ENCODE peak calls at places on chromosomes 4 and X, in ten cellular contexts. V, R, I, Q, A, E, S, G, W and M are unnamed samples.

GRCh38 chr4:53682196-53682595 is 90.9 kb upstream of the LNX1 start:
- DNase-seq in R (no peak), I (no peak), S (peak), W (no peak), E (no peak), G (no peak), V (no peak), Q (no peak), A (no peak), M (no peak)

GRCh38 chr4:7146059-7146763 is 46.1 kb upstream of the SORCS2 start:
- DNase-seq in W (no peak), A (no peak), Q (no peak), I (no peak), G (no peak), S (no peak), E (no peak), R (no peak), V (no peak), M (no peak)

GRCh38 chr4:24076811-24077210 is 187.0 kb upstream of the PPARGC1A start:
- DNase-seq in I (no peak), E (no peak), V (no peak), Q (no peak), R (no peak), A (no peak), W (no peak), S (no peak), G (no peak), M (no peak)

GRCh38 chr4:180861651-180862050 is 1381.6 kb upstream of the TENM3 start:
- DNase-seq in G (no peak), A (no peak), V (no peak), E (no peak), W (no peak), I (no peak), Q (no peak), R (no peak), S (no peak), M (no peak)

GRCh38 chrX:332496-332860 is 13.9 kb upstream of the GTPBP6 start:
- DNase-seq in W (peak), G (peak), R (no peak), S (no peak), A (no peak), Q (no peak), E (no peak), I (no peak), V (no peak), M (no peak)

GRCh38 chrX:153599192-153600031 is 473 bp upstream of the CCNQ start:
- DNase-seq in A (peak), Q (peak), G (peak), W (peak), I (peak), S (peak), R (peak), E (peak), V (peak), M (peak)

GRCh38 chrX:53440631-53441517 is 6.7 kb upstream of the HSD17B10 start:
- DNase-seq in Q (no peak), A (peak), G (peak), E (no peak), V (peak), I (peak), S (peak), R (no peak), W (peak), M (no peak)

GRCh38 chrX:155035688-155036087 is 9.0 kb downstream of the FUNDC2 start:
- DNase-seq in W (no peak), R (no peak), I (no peak), E (no peak), V (no peak), Q (no peak), A (no peak), G (no peak), S (no peak), M (no peak)

GRCh38 chr4:70632028-70632427 is 3.5 kb downstream of the ENAM start:
- DNase-seq in A (no peak), R (no peak), W (no peak), S (peak), V (no peak), E (no peak), I (no peak), Q (no peak), G (no peak), M (no peak)

GRCh38 chr4:61950625-61951024 is 750.5 kb downstream of the ADGRL3 start:
- DNase-seq in Q (no peak), G (no peak), S (no peak), V (no peak), A (no peak), W (no peak), I (no peak), E (no peak), R (peak), M (no peak)

GRCh38 chr4:170137466-170137865 is 47.7 kb upstream of the AADAT start:
- DNase-seq in A (no peak), G (no peak), S (no peak), Q (peak), R (no peak), I (no peak), E (no peak), V (no peak), W (no peak), M (no peak)

GRCh38 chr4:64489628-64490027 is 80.4 kb upstream of the TECRL start:
- DNase-seq in A (no peak), S (no peak), E (no peak), W (no peak), G (no peak), V (no peak), Q (no peak), I (no peak), R (no peak), M (no peak)

GRCh38 chrX:123740006-123740405 is 7.2 kb upstream of the THOC2 start:
- DNase-seq in Q (no peak), I (no peak), A (no peak), R (no peak), E (no peak), V (no peak), S (no peak), G (no peak), W (no peak), M (no peak)

GRCh38 chrX:72050011-72050410 is 81.7 kb downstream of the RTL5 start:
- DNase-seq in R (no peak), V (no peak), G (no peak), I (no peak), E (no peak), A (no peak), W (no peak), Q (no peak), S (peak), M (no peak)

GRCh38 chr4:10738826-10739489 is 54.4 kb upstream of the CLNK start:
- DNase-seq in R (no peak), G (no peak), A (no peak), Q (no peak), S (no peak), I (no peak), E (no peak), W (no peak), V (no peak), M (no peak)

GRCh38 chr4:1783011-1783410 is 10.1 kb upstream of the FGFR3 start:
- DNase-seq in Q (no peak), W (no peak), I (no peak), V (no peak), E (no peak), S (no peak), A (no peak), R (no peak), G (no peak), M (no peak)

GRCh38 chrX:46574337-46574940 is 874 bp downstream of the CHST7 start:
- DNase-seq in S (no peak), R (peak), Q (no peak), V (peak), G (peak), I (no peak), A (no peak), E (no peak), W (no peak), M (peak)

GRCh38 chrX:47697171-47697570 is 38.2 kb upstream of the UXT start:
- DNase-seq in E (no peak), V (no peak), Q (no peak), R (no peak), I (no peak), S (no peak), A (peak), G (no peak), W (no peak), M (no peak)

GRCh38 chrX:18931972-18932371 is 51.9 kb downstream of the PHKA2 start:
- DNase-seq in A (peak), Q (peak), W (no peak), S (peak), G (no peak), V (peak), I (no peak), E (peak), R (peak), M (no peak)
- TF ChIP-seq CTCF in A (no peak), Q (peak), W (peak), S (peak), G (no peak), V (peak), I (no peak), E (peak), R (no peak), M (peak)

GRCh38 chr4:57190651-57191481 is 80.7 kb upstream of the IGFBP7 start:
- DNase-seq in E (peak), Q (peak), V (peak), W (no peak), S (peak), G (no peak), I (peak), R (peak), A (peak), M (peak)
- TF ChIP-seq CTCF in E (peak), Q (peak), V (peak), W (peak), S (peak), G (no peak), I (no peak), R (peak), A (peak), M (peak)

GRCh38 chr4:153161599-153161971 is 42.7 kb upstream of the TRIM2 start:
- DNase-seq in I (no peak), S (peak), Q (no peak), R (no peak), G (no peak), A (no peak), V (peak), W (no peak), E (no peak), M (no peak)
- TF ChIP-seq CTCF in I (no peak), S (no peak), Q (no peak), R (no peak), G (no peak), A (no peak), V (no peak), W (no peak), E (no peak), M (no peak)

DNA sequence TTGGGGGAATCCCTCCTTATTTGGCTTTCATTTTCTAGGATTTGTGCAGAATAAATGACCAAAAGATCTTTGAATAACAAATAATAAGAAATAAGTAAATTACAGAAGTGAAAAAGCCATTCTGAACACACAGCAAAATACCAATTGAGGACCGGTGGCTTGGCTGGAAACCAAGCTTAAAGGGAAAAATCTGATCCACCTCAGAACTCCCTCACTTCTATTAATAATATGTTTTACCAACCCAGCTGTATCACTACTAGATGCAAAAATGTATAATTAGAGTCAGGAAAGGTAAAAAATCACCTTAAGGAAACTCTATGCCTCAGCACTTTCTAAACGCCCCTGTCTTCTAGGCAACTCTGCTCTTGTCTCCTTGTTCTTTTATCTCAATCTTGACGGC is 77.3 kb downstream of the TSPAN5 start:
- DNase-seq in S (no peak), A (no peak), G (no peak), I (no peak), W (no peak), V (no peak), Q (no peak), R (no peak), E (no peak), M (no peak)
- TF ChIP-seq CTCF in S (no peak), A (no peak), G (no peak), I (no peak), W (no peak), V (no peak), Q (no peak), R (no peak), E (no peak), M (no peak)

GRCh38 chrX:12080265-12080664 is 58.0 kb upstream of the FRMPD4 start:
- DNase-seq in R (no peak), G (no peak), A (no peak), V (peak), Q (peak), I (no peak), E (peak), S (peak), W (no peak), M (no peak)
- TF ChIP-seq CTCF in R (peak), G (no peak), A (no peak), V (peak), Q (peak), I (peak), E (peak), S (peak), W (peak), M (peak)

GRCh38 chr4:166092797-166093196 is 219.8 kb downstream of the TLL1 start:
- DNase-seq in V (no peak), E (no peak), S (no peak), G (no peak), Q (no peak), I (no peak), A (no peak), W (no peak), R (no peak), M (no peak)
- TF ChIP-seq CTCF in V (no peak), E (no peak), S (no peak), G (no peak), Q (no peak), I (no peak), A (no peak), W (no peak), R (no peak), M (no peak)

GRCh38 chr4:5822617-5823016 is 70.3 kb downstream of the CRMP1 start:
- DNase-seq in V (no peak), E (no peak), S (no peak), A (no peak), W (no peak), Q (no peak), I (no peak), R (no peak), G (no peak), M (no peak)

GRCh38 chr4:5824635-5825034 is 68.3 kb downstream of the CRMP1 start:
- DNase-seq in G (no peak), V (peak), I (no peak), E (peak), A (no peak), W (no peak), S (peak), R (peak), Q (peak), M (peak)

GRCh38 chr4:5823542-5824211 is 69.2 kb downstream of the CRMP1 start:
- DNase-seq in W (no peak), R (no peak), G (no peak), S (no peak), Q (no peak), V (no peak), E (no peak), A (no peak), I (no peak), M (no peak)

GRCh38 chr4:5824227-5824626 is 68.7 kb downstream of the CRMP1 start:
- DNase-seq in V (no peak), W (no peak), A (no peak), G (no peak), Q (no peak), E (no peak), S (no peak), I (no peak), R (no peak), M (no peak)

GRCh38 chr4:5821665-5822358 is 71.1 kb downstream of the CRMP1 start:
- DNase-seq in G (no peak), I (no peak), S (no peak), Q (peak), A (no peak), E (no peak), V (peak), W (no peak), R (peak), M (peak)
- TF ChIP-seq CTCF in G (peak), I (no peak), S (peak), Q (peak), A (no peak), E (peak), V (peak), W (peak), R (peak), M (peak)

DNA sequence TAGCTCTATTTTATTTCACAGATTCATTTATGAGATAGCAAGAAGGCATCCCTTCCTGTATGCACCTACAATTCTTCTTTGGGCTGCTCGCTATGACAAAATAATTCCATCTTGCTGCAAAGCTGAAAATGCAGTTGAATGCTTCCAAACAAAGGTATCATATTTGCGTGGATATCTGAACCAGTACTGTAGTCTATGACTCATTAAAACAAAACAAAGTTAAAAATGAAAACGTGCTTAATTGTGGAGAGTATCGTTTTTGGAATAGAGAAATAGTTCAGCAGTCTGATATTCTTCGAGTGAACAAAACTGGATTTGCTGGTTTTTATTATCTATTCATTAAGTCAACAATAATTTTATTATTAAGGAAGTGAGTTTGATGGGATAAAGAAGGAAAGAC is 6.3 kb downstream of the AFP start:
- DNase-seq in Q (no peak), R (no peak), I (no peak), A (no peak), E (no peak), V (no peak), W (no peak), G (no peak), S (no peak), M (no peak)
- TF ChIP-seq CTCF in Q (no peak), R (no peak), I (no peak), A (no peak), E (no peak), V (no peak), W (no peak), G (no peak), S (no peak), M (no peak)